ENCODE peak calls at places on chromosomes 12 and 14, in six cellular contexts. One of them, this sample, is unnamed.

GRCh38 chr12:121499929-121500793 is 80.7 kb downstream of the KDM2B start:
- DNase-seq in fibroblast of lung: peak
- DNase-seq in foreskin fibroblast: peak
- DNase-seq in pancreas: peak
- DNase-seq in left lung: peak
- DNase-seq in AG10803: peak
- DNase-seq in this sample: peak

GRCh38 chr14:90970167-90970600 is 90.3 kb downstream of the RPS6KA5 start:
- DNase-seq in fibroblast of lung: peak
- DNase-seq in foreskin fibroblast: peak
- DNase-seq in pancreas: no peak
- DNase-seq in left lung: no peak
- DNase-seq in AG10803: no peak
- DNase-seq in this sample: no peak

GRCh38 chr14:51547260-51547659 is 104.5 kb upstream of the FRMD6 start:
- DNase-seq in fibroblast of lung: peak
- DNase-seq in foreskin fibroblast: peak
- DNase-seq in pancreas: peak
- DNase-seq in left lung: peak
- DNase-seq in AG10803: peak
- DNase-seq in this sample: peak

GRCh38 chr12:94761559-94761958 is 111.2 kb upstream of the TMCC3 start:
- DNase-seq in fibroblast of lung: peak
- DNase-seq in foreskin fibroblast: peak
- DNase-seq in pancreas: no peak
- DNase-seq in left lung: no peak
- DNase-seq in AG10803: peak
- DNase-seq in this sample: peak

GRCh38 chr12:128083132-128083729 is 183.7 kb upstream of the TMEM132C start:
- DNase-seq in fibroblast of lung: no peak
- DNase-seq in foreskin fibroblast: no peak
- DNase-seq in pancreas: no peak
- DNase-seq in left lung: no peak
- DNase-seq in AG10803: no peak
- DNase-seq in this sample: no peak

GRCh38 chr14:65052832-65053231 is 49.5 kb downstream of the MAX start:
- DNase-seq in fibroblast of lung: no peak
- DNase-seq in foreskin fibroblast: no peak
- DNase-seq in pancreas: no peak
- DNase-seq in left lung: no peak
- DNase-seq in AG10803: no peak
- DNase-seq in this sample: no peak

GRCh38 chr14:33754264-33754663 is 196.6 kb downstream of the EGLN3 start:
- DNase-seq in fibroblast of lung: no peak
- DNase-seq in foreskin fibroblast: peak
- DNase-seq in pancreas: no peak
- DNase-seq in left lung: no peak
- DNase-seq in AG10803: peak
- DNase-seq in this sample: no peak

GRCh38 chr12:131604146-131604844 is 106.6 kb upstream of the SFSWAP start:
- DNase-seq in fibroblast of lung: no peak
- DNase-seq in foreskin fibroblast: no peak
- DNase-seq in pancreas: no peak
- DNase-seq in left lung: no peak
- DNase-seq in AG10803: no peak
- DNase-seq in this sample: no peak

GRCh38 chr14:77307099-77307496 is 13.6 kb downstream of the POMT2 start:
- DNase-seq in fibroblast of lung: no peak
- DNase-seq in foreskin fibroblast: peak
- DNase-seq in pancreas: no peak
- DNase-seq in left lung: no peak
- DNase-seq in AG10803: no peak
- DNase-seq in this sample: no peak

GRCh38 chr12:7180685-7181084 is 8.8 kb upstream of the PEX5 start:
- DNase-seq in fibroblast of lung: no peak
- DNase-seq in foreskin fibroblast: peak
- DNase-seq in pancreas: no peak
- DNase-seq in left lung: no peak
- DNase-seq in AG10803: no peak
- DNase-seq in this sample: no peak

GRCh38 chr12:105948331-105948730 is 190.4 kb downstream of the NUAK1 start:
- DNase-seq in fibroblast of lung: peak
- DNase-seq in foreskin fibroblast: peak
- DNase-seq in pancreas: no peak
- DNase-seq in left lung: no peak
- DNase-seq in AG10803: peak
- DNase-seq in this sample: no peak

GRCh38 chr12:47778842-47779241 is 5.8 kb downstream of the SLC48A1 start:
- DNase-seq in fibroblast of lung: no peak
- DNase-seq in foreskin fibroblast: no peak
- DNase-seq in pancreas: no peak
- DNase-seq in left lung: no peak
- DNase-seq in AG10803: no peak
- DNase-seq in this sample: no peak

GRCh38 chr14:61567838-61568571 is 127.3 kb upstream of the HIF1A start:
- DNase-seq in fibroblast of lung: no peak
- DNase-seq in foreskin fibroblast: no peak
- DNase-seq in pancreas: no peak
- DNase-seq in left lung: no peak
- DNase-seq in AG10803: no peak
- DNase-seq in this sample: no peak

GRCh38 chr12:9706081-9706685 is 26.7 kb downstream of the CLECL1 start:
- DNase-seq in fibroblast of lung: no peak
- DNase-seq in foreskin fibroblast: peak
- DNase-seq in pancreas: no peak
- DNase-seq in left lung: no peak
- DNase-seq in AG10803: no peak
- DNase-seq in this sample: no peak

GRCh38 chr12:108240027-108240785 is 98.9 kb downstream of the CMKLR1 start:
- DNase-seq in fibroblast of lung: no peak
- DNase-seq in foreskin fibroblast: no peak
- DNase-seq in pancreas: no peak
- DNase-seq in left lung: no peak
- DNase-seq in AG10803: no peak
- DNase-seq in this sample: no peak

GRCh38 chr12:109612975-109613502 is 39.4 kb downstream of the MVK start:
- DNase-seq in fibroblast of lung: no peak
- DNase-seq in foreskin fibroblast: peak
- DNase-seq in pancreas: no peak
- DNase-seq in left lung: no peak
- DNase-seq in AG10803: peak
- DNase-seq in this sample: no peak

GRCh38 chr14:23025181-23025788 is 9.4 kb downstream of the PSMB5 start:
- DNase-seq in fibroblast of lung: peak
- DNase-seq in foreskin fibroblast: no peak
- DNase-seq in pancreas: no peak
- DNase-seq in left lung: no peak
- DNase-seq in AG10803: no peak
- DNase-seq in this sample: no peak

GRCh38 chr12:113135178-113136127 is at the start of gene RASAL1:
- DNase-seq in fibroblast of lung: no peak
- DNase-seq in foreskin fibroblast: no peak
- DNase-seq in pancreas: peak
- DNase-seq in left lung: no peak
- DNase-seq in AG10803: no peak
- DNase-seq in this sample: peak
- TF ChIP-seq CTCF in fibroblast of lung: no peak
- TF ChIP-seq CTCF in foreskin fibroblast: no peak
- TF ChIP-seq CTCF in pancreas: peak
- TF ChIP-seq CTCF in left lung: no peak
- TF ChIP-seq CTCF in AG10803: no peak
- TF ChIP-seq CTCF in this sample: peak

DNA sequence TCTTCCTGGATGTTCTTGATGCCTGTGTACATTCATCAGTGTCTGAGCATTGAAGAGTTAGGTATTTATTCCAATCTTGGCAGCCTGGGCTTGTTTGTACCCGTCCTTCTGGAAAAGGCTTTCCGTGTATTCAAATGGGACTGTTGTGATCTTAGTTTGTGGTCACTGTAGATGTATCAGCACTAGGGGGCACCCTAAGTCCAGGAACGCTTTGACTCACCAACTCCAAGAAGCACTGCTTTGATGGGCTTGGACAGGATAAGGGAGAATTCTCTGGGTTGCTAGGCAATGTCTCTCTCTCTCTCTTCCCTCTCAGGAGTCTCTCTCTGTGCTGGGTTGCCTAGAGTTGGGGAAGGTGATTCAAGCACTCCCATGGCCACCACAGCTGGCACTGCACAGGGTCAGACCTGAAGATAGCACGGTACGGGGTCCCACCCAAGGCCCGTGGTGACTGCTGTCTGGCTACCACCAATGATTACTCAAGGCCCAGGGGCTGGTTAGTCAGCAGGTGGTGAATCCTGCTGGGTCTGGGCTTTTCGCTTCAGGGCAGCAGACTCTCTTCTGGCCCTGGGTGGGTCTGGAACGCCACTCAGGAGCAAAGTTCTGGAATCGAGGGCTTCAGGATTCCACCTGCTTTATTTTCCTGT is 211.1 kb upstream of the RGS6 start:
- DNase-seq in fibroblast of lung: peak
- DNase-seq in foreskin fibroblast: peak
- DNase-seq in pancreas: no peak
- DNase-seq in left lung: no peak
- DNase-seq in AG10803: peak
- DNase-seq in this sample: peak
- TF ChIP-seq CTCF in fibroblast of lung: peak
- TF ChIP-seq CTCF in foreskin fibroblast: peak
- TF ChIP-seq CTCF in pancreas: no peak
- TF ChIP-seq CTCF in left lung: peak
- TF ChIP-seq CTCF in AG10803: peak
- TF ChIP-seq CTCF in this sample: peak

GRCh38 chr12:18857656-18858055 is 119.7 kb downstream of the CAPZA3 start:
- DNase-seq in fibroblast of lung: no peak
- DNase-seq in foreskin fibroblast: no peak
- DNase-seq in pancreas: no peak
- DNase-seq in left lung: no peak
- DNase-seq in AG10803: no peak
- DNase-seq in this sample: no peak
- TF ChIP-seq CTCF in fibroblast of lung: no peak
- TF ChIP-seq CTCF in foreskin fibroblast: no peak
- TF ChIP-seq CTCF in pancreas: no peak
- TF ChIP-seq CTCF in left lung: no peak
- TF ChIP-seq CTCF in AG10803: no peak
- TF ChIP-seq CTCF in this sample: no peak

DNA sequence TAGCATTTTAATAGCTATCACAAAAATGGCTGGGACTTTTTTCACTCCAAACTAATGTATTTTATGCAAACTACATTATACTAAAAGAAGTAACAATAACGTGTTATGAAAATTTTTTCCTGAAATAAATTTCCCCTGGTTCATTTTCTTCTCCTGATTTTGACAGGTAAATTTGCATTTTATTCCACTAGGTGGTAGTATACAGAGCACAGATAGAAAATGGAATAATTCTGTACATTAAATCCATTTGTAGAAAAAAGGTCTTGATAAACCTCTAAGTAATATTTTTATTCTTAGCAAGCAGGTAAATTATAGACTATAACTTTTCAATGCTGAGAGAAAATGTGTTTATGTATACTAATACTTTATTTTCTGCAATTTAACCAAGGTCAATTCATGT is 96.5 kb downstream of the BCAT1 start:
- DNase-seq in fibroblast of lung: peak
- DNase-seq in foreskin fibroblast: no peak
- DNase-seq in pancreas: no peak
- DNase-seq in left lung: no peak
- DNase-seq in AG10803: no peak
- DNase-seq in this sample: no peak
- TF ChIP-seq CTCF in fibroblast of lung: no peak
- TF ChIP-seq CTCF in foreskin fibroblast: peak
- TF ChIP-seq CTCF in pancreas: no peak
- TF ChIP-seq CTCF in left lung: peak
- TF ChIP-seq CTCF in AG10803: peak
- TF ChIP-seq CTCF in this sample: peak

GRCh38 chr12:452667-453210 is 7.0 kb upstream of the B4GALNT3 start:
- DNase-seq in fibroblast of lung: no peak
- DNase-seq in foreskin fibroblast: no peak
- DNase-seq in pancreas: no peak
- DNase-seq in left lung: peak
- DNase-seq in AG10803: no peak
- DNase-seq in this sample: no peak
- TF ChIP-seq CTCF in fibroblast of lung: no peak
- TF ChIP-seq CTCF in foreskin fibroblast: no peak
- TF ChIP-seq CTCF in pancreas: no peak
- TF ChIP-seq CTCF in left lung: no peak
- TF ChIP-seq CTCF in AG10803: peak
- TF ChIP-seq CTCF in this sample: no peak

GRCh38 chr12:16120027-16120426 is 157.5 kb downstream of the SLC15A5 start:
- DNase-seq in fibroblast of lung: no peak
- DNase-seq in foreskin fibroblast: no peak
- DNase-seq in pancreas: no peak
- DNase-seq in left lung: no peak
- DNase-seq in AG10803: no peak
- DNase-seq in this sample: no peak

GRCh38 chr12:16118586-16118985 is 158.9 kb downstream of the SLC15A5 start:
- DNase-seq in fibroblast of lung: no peak
- DNase-seq in foreskin fibroblast: no peak
- DNase-seq in pancreas: no peak
- DNase-seq in left lung: no peak
- DNase-seq in AG10803: no peak
- DNase-seq in this sample: no peak

GRCh38 chr12:16119618-16120017 is 157.9 kb downstream of the SLC15A5 start:
- DNase-seq in fibroblast of lung: no peak
- DNase-seq in foreskin fibroblast: no peak
- DNase-seq in pancreas: no peak
- DNase-seq in left lung: no peak
- DNase-seq in AG10803: no peak
- DNase-seq in this sample: no peak

DNA sequence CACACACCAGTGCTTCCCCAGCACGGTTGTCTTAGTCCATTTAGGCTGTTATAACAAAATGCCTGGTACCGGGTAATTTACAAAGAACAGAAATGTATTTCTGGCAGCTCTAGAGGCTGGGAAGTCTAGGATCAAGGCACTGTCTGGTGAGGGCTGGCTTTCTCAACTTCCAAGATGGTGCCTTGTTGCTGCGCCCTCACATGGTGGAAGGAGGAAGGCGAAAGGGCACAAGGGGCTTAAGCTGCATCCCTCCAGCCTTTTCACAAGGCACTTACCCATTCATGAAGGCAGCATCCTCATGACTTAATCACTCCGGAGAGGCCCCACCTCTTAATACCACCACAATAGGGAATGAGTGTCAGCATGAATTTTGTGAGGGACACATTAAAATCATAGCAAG is 155.5 kb downstream of the SLC15A5 start:
- DNase-seq in fibroblast of lung: no peak
- DNase-seq in foreskin fibroblast: no peak
- DNase-seq in pancreas: no peak
- DNase-seq in left lung: no peak
- DNase-seq in AG10803: no peak
- DNase-seq in this sample: no peak
- TF ChIP-seq CTCF in fibroblast of lung: no peak
- TF ChIP-seq CTCF in foreskin fibroblast: no peak
- TF ChIP-seq CTCF in pancreas: no peak
- TF ChIP-seq CTCF in left lung: no peak
- TF ChIP-seq CTCF in AG10803: no peak
- TF ChIP-seq CTCF in this sample: no peak